ENCODE peak calls at places on chromosome 15, in five cellular contexts. V is ovary, Q is A549, Y is transverse colon, C is tibial nerve. L is an unnamed sample.

GRCh38 chr15:55289011-55289572 is 521 bp downstream of the RAB27A start:
- DNase-seq in V (no peak), Q (peak), Y (peak), C (peak), L (no peak)

GRCh38 chr15:48644827-48645557 is 517 bp downstream of the FBN1 start:
- DNase-seq in V (peak), Q (peak), Y (no peak), C (no peak), L (no peak)

GRCh38 chr15:66777596-66778313 is 75.7 kb downstream of the SMAD6 start:
- DNase-seq in V (no peak), Q (no peak), Y (no peak), C (no peak), L (no peak)

GRCh38 chr15:27989838-27990237 is 109.3 kb downstream of the OCA2 start:
- DNase-seq in V (no peak), Q (no peak), Y (no peak), C (no peak), L (peak)

GRCh38 chr15:76903251-76903681 is 1.9 kb downstream of the SCAPER start:
- DNase-seq in V (no peak), Q (peak), Y (no peak), C (no peak), L (no peak)

GRCh38 chr15:89912674-89913396 is at the start of gene ARPIN:
- DNase-seq in V (peak), Q (peak), Y (peak), C (peak), L (no peak)

GRCh38 chr15:81558056-81558455 is 184.0 kb upstream of the TMC3 start:
- DNase-seq in V (no peak), Q (no peak), Y (no peak), C (no peak), L (no peak)

GRCh38 chr15:34460451-34460850 is 22.8 kb upstream of the GOLGA8A start:
- DNase-seq in V (no peak), Q (no peak), Y (no peak), C (no peak), L (no peak)

GRCh38 chr15:92392966-92393286 is 755 bp upstream of the ST8SIA2 start:
- DNase-seq in V (no peak), Q (no peak), Y (no peak), C (no peak), L (no peak)

GRCh38 chr15:57031605-57032004 is 113.2 kb downstream of the TCF12 start:
- DNase-seq in V (no peak), Q (peak), Y (no peak), C (peak), L (no peak)

GRCh38 chr15:91717811-91718210 is 135.7 kb upstream of the SLCO3A1 start:
- DNase-seq in V (no peak), Q (no peak), Y (no peak), C (no peak), L (no peak)

GRCh38 chr15:70033109-70033508 is 64.6 kb downstream of the TLE3 start:
- DNase-seq in V (no peak), Q (no peak), Y (no peak), C (no peak), L (no peak)

GRCh38 chr15:94722025-94722636 is 490.8 kb downstream of the MCTP2 start:
- DNase-seq in V (no peak), Q (no peak), Y (no peak), C (no peak), L (no peak)

DNA sequence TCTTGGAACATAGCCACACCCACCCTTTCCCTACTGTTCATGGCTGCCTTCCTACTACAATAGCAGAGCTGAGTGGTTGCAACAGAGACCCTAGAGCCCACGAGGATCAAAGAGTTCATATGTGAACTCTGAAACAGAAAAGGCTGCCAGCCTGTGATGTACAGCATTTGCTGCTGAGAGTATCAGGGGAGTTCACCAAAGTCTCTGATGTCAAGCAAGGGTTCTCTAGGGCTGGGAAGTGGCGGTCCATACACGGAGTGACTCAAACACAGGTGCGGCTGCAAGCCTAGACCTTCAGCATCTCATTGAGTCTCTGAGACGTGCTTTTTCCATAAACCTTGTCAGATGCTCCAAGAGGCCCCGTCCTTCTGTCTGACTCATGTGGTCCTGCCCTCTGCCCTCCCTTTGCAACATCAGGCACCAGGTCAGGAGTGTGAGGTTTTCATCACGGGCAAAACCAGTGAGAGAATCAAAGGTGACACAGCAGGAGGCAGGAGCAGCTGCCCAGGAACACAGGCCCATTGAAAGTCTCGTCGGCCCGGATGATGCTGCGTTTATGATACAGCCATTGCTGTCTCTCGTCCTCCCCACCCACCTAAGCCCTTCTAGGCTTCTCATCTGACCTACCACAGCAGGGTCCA is 42.9 kb downstream of the PCSK6 start:
- DNase-seq in V (no peak), Q (no peak), Y (no peak), C (no peak), L (no peak)
- TF ChIP-seq POLR2A in V (no peak), Q (no peak), Y (no peak), C (no peak), L (no peak)

DNA sequence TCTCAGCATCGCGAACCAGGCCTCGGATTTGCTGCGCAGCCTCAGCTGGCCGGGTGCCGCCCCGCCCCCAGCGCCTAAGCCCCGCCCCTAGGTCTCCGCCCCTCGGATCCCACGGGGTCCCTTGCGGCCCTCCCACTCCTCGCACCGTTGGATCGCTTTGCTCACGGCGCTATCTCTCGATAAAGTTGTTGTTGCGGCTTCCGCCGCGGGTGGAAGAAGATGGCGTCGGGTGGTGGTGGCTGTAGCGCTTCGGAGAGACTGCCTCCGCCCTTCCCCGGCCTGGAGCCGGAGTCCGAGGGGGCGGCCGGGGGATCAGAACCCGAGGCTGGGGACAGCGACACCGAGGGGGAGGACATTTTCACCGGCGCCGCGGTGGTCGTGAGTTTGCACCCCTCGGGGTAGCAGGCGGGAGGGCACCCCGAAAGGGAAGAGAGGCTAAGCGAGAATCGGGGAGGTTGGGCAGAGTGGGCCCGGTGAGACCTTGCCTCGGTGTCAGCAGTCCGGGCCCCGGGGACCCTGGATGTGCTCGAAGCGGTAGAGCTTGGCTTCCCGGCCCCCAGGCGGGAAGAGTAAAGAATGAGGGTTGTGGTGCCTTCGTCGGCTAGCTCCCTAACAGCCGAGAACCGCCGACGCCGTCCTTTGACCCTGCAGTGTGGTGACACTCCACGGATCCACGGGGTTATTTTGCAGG is at the start of gene SNX1:
- DNase-seq in V (peak), Q (peak), Y (peak), C (peak), L (peak)
- TF ChIP-seq EP300 in V (no peak), Q (no peak), Y (no peak), C (peak), L (no peak)

GRCh38 chr15:78154955-78155354 is 5.8 kb downstream of the IDH3A start:
- DNase-seq in V (no peak), Q (no peak), Y (no peak), C (no peak), L (no peak)
- H3K27ac ChIP-seq in V (no peak), Q (no peak), Y (no peak), C (peak), L (no peak)

GRCh38 chr15:50182233-50183013 is 427 bp downstream of the SLC27A2 start:
- DNase-seq in V (peak), Q (peak), Y (peak), C (no peak), L (no peak)
- TF ChIP-seq POLR2A in V (no peak), Q (peak), Y (no peak), C (no peak), L (no peak)